ENCODE peak calls at places on chromosomes 13 and 19, in six cellular contexts. Q, R, U, N, K and Z are unnamed samples.
A peak's percentile ranks its signal among the peaks of the same experiment; 100 is the strongest.

GRCh38 chr13:81194362-81194761 is 853.4 kb upstream of the SPRY2 start:
- DNase-seq in R (no peak), Q (no peak), K (no peak), N (no peak), U (no peak), Z (no peak)

GRCh38 chr19:13974073-13974472 is 21.8 kb downstream of the DCAF15 start:
- DNase-seq in N (peak; percentile 66), R (no peak), K (peak; percentile 79), Q (no peak), U (peak; percentile 35), Z (peak; percentile 27)

GRCh38 chr13:110887955-110888333 is 26.9 kb downstream of the ANKRD10 start:
- DNase-seq in Q (no peak), K (no peak), U (no peak), N (no peak), R (no peak), Z (no peak)

GRCh38 chr13:77779461-77780272 is 82.2 kb downstream of the SLAIN1 start:
- DNase-seq in U (peak; percentile 33), Q (peak; percentile 76), R (peak; percentile 86), N (peak; percentile 36), K (peak; percentile 22), Z (peak; percentile 63)

GRCh38 chr13:113971471-113972231 is 2.2 kb downstream of the C13orf46 start:
- DNase-seq in K (no peak), R (no peak), Q (no peak), N (no peak), U (no peak), Z (no peak)

GRCh38 chr13:92959790-92960189 is 266.8 kb upstream of the GPC6 start:
- DNase-seq in Q (no peak), U (no peak), K (no peak), N (no peak), R (no peak), Z (no peak)

GRCh38 chr19:39971380-39971841 is 446 bp downstream of the PSMC4 start:
- DNase-seq in U (no peak), N (no peak), R (peak; percentile 8), Q (peak; percentile 51), K (no peak), Z (no peak)

GRCh38 chr19:18264428-18264827 is 9.8 kb downstream of the IQCN start:
- DNase-seq in Q (no peak), N (no peak), K (no peak), U (no peak), R (no peak), Z (no peak)

GRCh38 chr13:40433577-40433976 is 232.9 kb downstream of the FOXO1 start:
- DNase-seq in U (no peak), K (no peak), Q (no peak), N (no peak), R (no peak), Z (no peak)

GRCh38 chr13:32302461-32302860 is 12.7 kb downstream of the ZAR1L start:
- DNase-seq in N (no peak), Q (no peak), K (no peak), R (no peak), U (no peak), Z (peak; percentile 5)

GRCh38 chr13:42876270-42876714 is 94.9 kb downstream of the FAM216B start:
- DNase-seq in U (no peak), Q (no peak), N (no peak), R (no peak), K (peak; percentile 12), Z (no peak)

GRCh38 chr19:12843328-12843727 is 5.0 kb downstream of the MAST1 start:
- DNase-seq in Q (no peak), K (no peak), U (no peak), R (no peak), N (no peak), Z (no peak)

GRCh38 chr13:48318714-48319457 is 15.3 kb downstream of the RB1 start:
- DNase-seq in Q (peak; percentile 27), N (no peak), R (no peak), K (no peak), U (no peak), Z (no peak)

GRCh38 chr19:18588611-18589379 is at the start of gene REX1BD:
- DNase-seq in N (peak; percentile 89), Q (peak; percentile 87), U (peak; percentile 84), R (peak; percentile 85), K (peak; percentile 66), Z (peak; percentile 75)

GRCh38 chr13:83824561-83824960 is 57.7 kb downstream of the SLITRK1 start:
- DNase-seq in U (no peak), N (no peak), R (no peak), Q (no peak), K (no peak), Z (no peak)

GRCh38 chr13:86757236-86757978 is 913.8 kb upstream of the SLITRK5 start:
- DNase-seq in K (peak; percentile 84), N (no peak), Q (no peak), R (no peak), U (no peak), Z (peak; percentile 82)

GRCh38 chr13:66660013-66660804 is 569.9 kb downstream of the PCDH9 start:
- DNase-seq in K (peak; percentile 61), N (no peak), U (no peak), Q (peak; percentile 2), R (peak; percentile 69), Z (peak; percentile 59)

GRCh38 chr19:40721936-40722661 is 5.2 kb downstream of the ITPKC start:
- DNase-seq in N (no peak), Q (peak; percentile 71), R (peak; percentile 71), K (peak; percentile 89), U (no peak), Z (peak; percentile 54)

GRCh38 chr19:17553256-17553655 is 2.2 kb upstream of the COLGALT1 start:
- DNase-seq in U (no peak), R (peak; percentile 99), Q (peak; percentile 96), N (no peak), K (peak; percentile 37), Z (peak; percentile 80)

GRCh38 chr13:34757441-34757840 is 184.6 kb upstream of the NBEA start:
- DNase-seq in Q (no peak), R (no peak), K (peak; percentile 65), U (no peak), N (no peak), Z (peak; percentile 5)

GRCh38 chr13:94233401-94233800 is 246.1 kb downstream of the DCT start:
- DNase-seq in U (no peak), N (no peak), Q (peak; percentile 94), K (peak; percentile 91), R (peak; percentile 26), Z (peak; percentile 80)

GRCh38 chr19:53507523-53508442 is 30.2 kb upstream of the ZNF331 start:
- DNase-seq in Q (no peak), R (no peak), K (no peak), U (no peak), N (no peak), Z (peak; percentile 20)

GRCh38 chr13:44128522-44128921 is 245.1 kb upstream of the SERP2 start:
- DNase-seq in U (no peak), R (no peak), N (no peak), Q (peak; percentile 85), K (no peak), Z (no peak)

GRCh38 chr13:107884564-107884963 is 330.8 kb downstream of the LIG4 start:
- DNase-seq in R (no peak), Q (no peak), N (no peak), U (no peak), K (no peak), Z (no peak)

GRCh38 chr19:57103573-57104277 is 16.1 kb upstream of the USP29 start:
- DNase-seq in R (peak; percentile 19), Q (peak; percentile 86), U (peak; percentile 52), K (peak; percentile 46), N (peak; percentile 79), Z (peak; percentile 85)

GRCh38 chr13:22061371-22061805 is 390.5 kb downstream of the FGF9 start:
- DNase-seq in R (no peak), N (no peak), K (no peak), U (no peak), Q (no peak), Z (no peak)

GRCh38 chr13:99577934-99578917 is 77.0 kb downstream of the TM9SF2 start:
- DNase-seq in Q (peak; percentile 23), R (peak; percentile 29), N (no peak), K (no peak), U (no peak), Z (peak; percentile 20)

GRCh38 chr13:103839460-103839859 is 773.2 kb upstream of the SLC10A2 start:
- DNase-seq in R (no peak), U (no peak), Q (no peak), K (no peak), N (peak; percentile 59), Z (no peak)

GRCh38 chr13:20340136-20340758 is 108.1 kb upstream of the GJB6 start:
- DNase-seq in R (no peak), U (no peak), K (no peak), N (no peak), Q (no peak), Z (no peak)
- H3K9ac ChIP-seq in R (no peak overlapping the region), U (no peak overlapping the region), K (peak overlapping the region; percentile 1), N (no peak overlapping the region), Q (peak overlapping the region; percentile 33), Z (no peak overlapping the region)

DNA sequence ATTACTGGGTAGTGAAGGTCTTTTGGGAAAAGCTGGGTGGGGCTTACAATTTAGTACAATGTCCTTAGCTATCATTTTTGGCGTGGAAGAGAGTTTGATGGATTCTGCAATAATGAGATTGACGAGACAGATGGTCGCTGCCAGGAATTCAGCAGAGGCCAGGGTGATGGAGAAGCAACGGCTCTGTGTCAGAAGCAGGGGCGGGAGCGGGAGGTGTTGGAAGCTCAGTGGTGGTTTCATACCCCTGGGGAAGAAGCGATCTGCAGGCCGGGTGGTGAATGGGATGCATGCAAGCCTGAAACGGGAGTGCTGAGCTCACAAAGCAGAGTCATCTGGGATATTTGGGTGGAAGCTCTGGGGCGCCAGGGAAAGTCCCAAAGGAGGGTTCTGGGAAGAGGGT is 370.8 kb downstream of the ZNF536 start:
- DNase-seq in K (no peak), U (no peak), Q (no peak), N (peak; percentile 46), R (no peak), Z (no peak)
- H3K9ac ChIP-seq in K (no peak overlapping the region), U (no peak overlapping the region), Q (no peak overlapping the region), N (no peak overlapping the region), R (no peak overlapping the region), Z (no peak overlapping the region)

DNA sequence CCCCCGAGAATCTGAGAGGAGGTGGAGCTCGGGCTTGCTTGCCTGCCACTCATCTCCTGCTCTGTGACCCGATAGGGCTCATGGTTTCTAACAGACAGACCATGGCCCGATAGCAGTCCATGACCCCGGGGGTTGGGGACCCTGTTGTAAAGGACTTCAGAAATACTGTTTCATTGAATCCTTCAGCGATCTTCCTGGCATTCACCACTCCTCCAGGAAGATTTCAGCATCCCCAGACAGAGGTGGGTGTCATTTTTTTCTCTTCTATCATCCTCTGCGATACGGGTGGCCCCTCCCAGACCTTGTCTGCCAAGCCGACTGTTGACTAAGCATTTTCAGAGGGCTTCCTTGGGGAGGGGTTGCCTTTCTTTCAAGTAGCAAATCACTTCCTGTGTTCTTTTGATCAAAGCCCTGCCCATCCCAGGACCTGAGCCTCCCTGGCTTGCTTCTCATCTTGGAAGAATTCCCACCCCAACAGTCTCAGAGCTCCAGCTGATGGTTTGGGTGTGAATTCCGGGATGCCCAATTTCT is 1.7 kb downstream of the MYO1F start:
- DNase-seq in Q (peak; percentile 65), N (no peak), U (no peak), K (no peak), R (no peak), Z (peak; percentile 49)
- H3K9ac ChIP-seq in Q (no peak overlapping the region), N (no peak overlapping the region), U (no peak overlapping the region), K (no peak overlapping the region), R (no peak overlapping the region), Z (no peak overlapping the region)

DNA sequence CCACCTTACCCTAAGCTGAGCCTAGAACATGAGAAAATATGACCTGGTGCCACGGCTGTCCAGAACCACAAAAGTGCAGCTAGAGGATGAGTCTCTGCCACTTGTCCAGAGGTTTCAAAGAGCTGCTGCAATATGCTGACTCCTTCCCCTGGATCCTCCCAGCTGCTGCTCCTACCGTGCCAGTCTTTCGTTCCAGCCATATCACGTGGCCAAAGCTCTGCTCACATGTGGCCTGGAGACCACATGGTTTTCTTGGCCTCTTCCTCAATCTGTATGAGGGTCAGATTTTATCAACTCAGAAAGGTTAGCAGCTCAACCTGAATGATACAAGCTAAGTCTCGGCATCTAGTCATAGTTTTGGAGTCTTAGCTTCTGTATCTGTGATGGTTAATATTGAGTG is 3.2 kb upstream of the SACS start:
- DNase-seq in U (no peak), K (no peak), R (no peak), N (no peak), Q (no peak), Z (no peak)
- H3K9ac ChIP-seq in U (no peak overlapping the region), K (no peak overlapping the region), R (no peak overlapping the region), N (no peak overlapping the region), Q (no peak overlapping the region), Z (no peak overlapping the region)